ENCODE peak calls at places on chromosome 7, in nine cellular contexts. One of them, this sample, is unnamed.

GRCh38 chr7:91913612-91914011 is 27.1 kb upstream of the AKAP9 start:
- DNase-seq in CD4-positive, CD25-positive, alpha-beta regulatory T cell: no peak
- DNase-seq in brain microvascular endothelial cell: peak
- DNase-seq in psoas muscle: no peak
- DNase-seq in aorta: no peak
- DNase-seq in right cardiac atrium: no peak
- DNase-seq in prostate gland: no peak
- DNase-seq in iPS DF 6.9: no peak
- DNase-seq in GM23338: no peak
- DNase-seq in this sample: no peak

GRCh38 chr7:155763721-155764431 is 48.4 kb downstream of the SHH start:
- DNase-seq in CD4-positive, CD25-positive, alpha-beta regulatory T cell: peak
- DNase-seq in brain microvascular endothelial cell: peak
- DNase-seq in psoas muscle: no peak
- DNase-seq in aorta: no peak
- DNase-seq in right cardiac atrium: no peak
- DNase-seq in prostate gland: no peak
- DNase-seq in iPS DF 6.9: no peak
- DNase-seq in GM23338: no peak
- DNase-seq in this sample: peak

GRCh38 chr7:102115931-102116330 is 170.7 kb upstream of the SH2B2 start:
- DNase-seq in CD4-positive, CD25-positive, alpha-beta regulatory T cell: no peak
- DNase-seq in brain microvascular endothelial cell: no peak
- DNase-seq in psoas muscle: no peak
- DNase-seq in aorta: peak
- DNase-seq in right cardiac atrium: no peak
- DNase-seq in prostate gland: no peak
- DNase-seq in iPS DF 6.9: no peak
- DNase-seq in GM23338: no peak
- DNase-seq in this sample: no peak

GRCh38 chr7:43481905-43482678 is 100.8 kb upstream of the STK17A start:
- DNase-seq in CD4-positive, CD25-positive, alpha-beta regulatory T cell: no peak
- DNase-seq in brain microvascular endothelial cell: peak
- DNase-seq in psoas muscle: no peak
- DNase-seq in aorta: no peak
- DNase-seq in right cardiac atrium: no peak
- DNase-seq in prostate gland: no peak
- DNase-seq in iPS DF 6.9: no peak
- DNase-seq in GM23338: no peak
- DNase-seq in this sample: no peak

GRCh38 chr7:3243680-3244079 is 57.4 kb upstream of the SDK1 start:
- DNase-seq in CD4-positive, CD25-positive, alpha-beta regulatory T cell: no peak
- DNase-seq in brain microvascular endothelial cell: no peak
- DNase-seq in psoas muscle: no peak
- DNase-seq in aorta: no peak
- DNase-seq in right cardiac atrium: peak
- DNase-seq in prostate gland: no peak
- DNase-seq in iPS DF 6.9: no peak
- DNase-seq in GM23338: no peak
- DNase-seq in this sample: no peak

GRCh38 chr7:127486654-127487053 is 94.1 kb upstream of the ZNF800 start:
- DNase-seq in CD4-positive, CD25-positive, alpha-beta regulatory T cell: no peak
- DNase-seq in brain microvascular endothelial cell: no peak
- DNase-seq in psoas muscle: no peak
- DNase-seq in aorta: no peak
- DNase-seq in right cardiac atrium: no peak
- DNase-seq in prostate gland: no peak
- DNase-seq in iPS DF 6.9: no peak
- DNase-seq in GM23338: peak
- DNase-seq in this sample: no peak

GRCh38 chr7:620052-620451 is 100.4 kb upstream of the PDGFA start:
- DNase-seq in CD4-positive, CD25-positive, alpha-beta regulatory T cell: no peak
- DNase-seq in brain microvascular endothelial cell: peak
- DNase-seq in psoas muscle: no peak
- DNase-seq in aorta: no peak
- DNase-seq in right cardiac atrium: no peak
- DNase-seq in prostate gland: no peak
- DNase-seq in iPS DF 6.9: no peak
- DNase-seq in GM23338: peak
- DNase-seq in this sample: no peak

GRCh38 chr7:144023171-144023827 is 23.2 kb downstream of the OR6B1 start:
- DNase-seq in CD4-positive, CD25-positive, alpha-beta regulatory T cell: no peak
- DNase-seq in brain microvascular endothelial cell: no peak
- DNase-seq in psoas muscle: no peak
- DNase-seq in aorta: no peak
- DNase-seq in right cardiac atrium: no peak
- DNase-seq in prostate gland: no peak
- DNase-seq in iPS DF 6.9: no peak
- DNase-seq in GM23338: no peak
- DNase-seq in this sample: no peak

GRCh38 chr7:129577881-129578462 is 33.5 kb upstream of the NRF1 start:
- DNase-seq in CD4-positive, CD25-positive, alpha-beta regulatory T cell: no peak
- DNase-seq in brain microvascular endothelial cell: no peak
- DNase-seq in psoas muscle: no peak
- DNase-seq in aorta: no peak
- DNase-seq in right cardiac atrium: no peak
- DNase-seq in prostate gland: no peak
- DNase-seq in iPS DF 6.9: no peak
- DNase-seq in GM23338: no peak
- DNase-seq in this sample: no peak

GRCh38 chr7:56092789-56093531 is at the start of gene PHKG1:
- DNase-seq in CD4-positive, CD25-positive, alpha-beta regulatory T cell: no peak
- DNase-seq in brain microvascular endothelial cell: peak
- DNase-seq in psoas muscle: peak
- DNase-seq in aorta: peak
- DNase-seq in right cardiac atrium: peak
- DNase-seq in prostate gland: peak
- DNase-seq in iPS DF 6.9: no peak
- DNase-seq in GM23338: peak
- DNase-seq in this sample: no peak

GRCh38 chr7:82578430-82578829 is 134.9 kb upstream of the CACNA2D1 start:
- DNase-seq in CD4-positive, CD25-positive, alpha-beta regulatory T cell: no peak
- DNase-seq in brain microvascular endothelial cell: peak
- DNase-seq in psoas muscle: no peak
- DNase-seq in aorta: no peak
- DNase-seq in right cardiac atrium: no peak
- DNase-seq in prostate gland: no peak
- DNase-seq in iPS DF 6.9: no peak
- DNase-seq in GM23338: no peak
- DNase-seq in this sample: no peak

GRCh38 chr7:6271091-6271658 is 1.2 kb downstream of the CYTH3 start:
- DNase-seq in CD4-positive, CD25-positive, alpha-beta regulatory T cell: peak
- DNase-seq in brain microvascular endothelial cell: no peak
- DNase-seq in psoas muscle: peak
- DNase-seq in aorta: peak
- DNase-seq in right cardiac atrium: peak
- DNase-seq in prostate gland: no peak
- DNase-seq in iPS DF 6.9: no peak
- DNase-seq in GM23338: peak
- DNase-seq in this sample: no peak

DNA sequence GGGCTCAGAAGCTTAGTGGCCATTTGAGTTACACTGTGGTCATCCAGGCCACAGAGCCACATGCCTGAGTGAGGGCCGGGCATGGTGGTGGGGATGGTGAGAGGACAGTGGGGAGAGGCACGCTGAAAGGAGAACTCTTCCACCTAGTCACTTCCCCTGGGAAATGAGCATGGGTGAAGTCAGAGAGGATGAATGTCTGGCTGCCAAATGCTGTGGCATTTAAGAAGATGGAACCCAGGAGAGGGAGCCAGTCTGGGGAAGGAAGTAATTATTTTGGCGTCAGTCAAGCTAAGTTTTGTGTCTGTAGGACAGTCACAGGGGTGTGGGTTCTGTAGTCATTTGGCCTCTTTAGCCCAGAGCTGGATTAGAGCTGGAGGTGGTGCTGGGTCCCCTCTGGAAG is 86.0 kb upstream of the PODXL start:
- DNase-seq in CD4-positive, CD25-positive, alpha-beta regulatory T cell: no peak
- DNase-seq in brain microvascular endothelial cell: no peak
- DNase-seq in psoas muscle: no peak
- DNase-seq in aorta: no peak
- DNase-seq in right cardiac atrium: no peak
- DNase-seq in prostate gland: no peak
- DNase-seq in iPS DF 6.9: no peak
- DNase-seq in GM23338: no peak
- DNase-seq in this sample: no peak
- H3K27ac ChIP-seq in CD4-positive, CD25-positive, alpha-beta regulatory T cell: no peak
- H3K27ac ChIP-seq in brain microvascular endothelial cell: no peak
- H3K27ac ChIP-seq in psoas muscle: no peak
- H3K27ac ChIP-seq in aorta: no peak
- H3K27ac ChIP-seq in right cardiac atrium: no peak
- H3K27ac ChIP-seq in prostate gland: no peak
- H3K27ac ChIP-seq in iPS DF 6.9: no peak
- H3K27ac ChIP-seq in GM23338: no peak
- H3K27ac ChIP-seq in this sample: no peak

GRCh38 chr7:84070770-84071169 is 123.8 kb downstream of the SEMA3A start:
- DNase-seq in CD4-positive, CD25-positive, alpha-beta regulatory T cell: no peak
- DNase-seq in brain microvascular endothelial cell: no peak
- DNase-seq in psoas muscle: no peak
- DNase-seq in aorta: no peak
- DNase-seq in right cardiac atrium: no peak
- DNase-seq in prostate gland: no peak
- DNase-seq in iPS DF 6.9: no peak
- DNase-seq in GM23338: no peak
- DNase-seq in this sample: no peak

GRCh38 chr7:84070101-84070500 is 124.5 kb downstream of the SEMA3A start:
- DNase-seq in CD4-positive, CD25-positive, alpha-beta regulatory T cell: no peak
- DNase-seq in brain microvascular endothelial cell: no peak
- DNase-seq in psoas muscle: no peak
- DNase-seq in aorta: no peak
- DNase-seq in right cardiac atrium: no peak
- DNase-seq in prostate gland: no peak
- DNase-seq in iPS DF 6.9: no peak
- DNase-seq in GM23338: no peak
- DNase-seq in this sample: no peak

GRCh38 chr7:84073476-84073875 is 121.1 kb downstream of the SEMA3A start:
- DNase-seq in CD4-positive, CD25-positive, alpha-beta regulatory T cell: no peak
- DNase-seq in brain microvascular endothelial cell: peak
- DNase-seq in psoas muscle: no peak
- DNase-seq in aorta: no peak
- DNase-seq in right cardiac atrium: no peak
- DNase-seq in prostate gland: no peak
- DNase-seq in iPS DF 6.9: no peak
- DNase-seq in GM23338: no peak
- DNase-seq in this sample: no peak

DNA sequence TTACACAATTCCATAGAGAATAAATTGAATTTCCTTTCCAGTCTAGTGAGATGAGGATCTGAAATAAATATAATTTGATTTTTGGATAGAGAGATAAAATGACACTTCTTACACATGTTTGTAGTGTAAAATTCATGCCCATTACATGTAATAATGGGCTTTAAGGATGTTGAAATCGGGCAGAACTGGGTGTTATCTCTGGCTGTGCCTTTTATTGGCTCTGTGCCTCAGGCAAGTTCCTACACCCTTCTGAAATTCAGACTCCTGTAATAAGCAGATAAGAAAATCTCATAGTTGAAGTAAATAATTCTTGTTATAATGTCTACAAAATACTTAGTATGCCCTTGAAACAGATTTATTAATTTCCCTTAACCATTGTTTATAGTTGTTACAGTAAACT is 125.6 kb downstream of the SEMA3A start:
- DNase-seq in CD4-positive, CD25-positive, alpha-beta regulatory T cell: no peak
- DNase-seq in brain microvascular endothelial cell: no peak
- DNase-seq in psoas muscle: no peak
- DNase-seq in aorta: no peak
- DNase-seq in right cardiac atrium: no peak
- DNase-seq in prostate gland: no peak
- DNase-seq in iPS DF 6.9: no peak
- DNase-seq in GM23338: no peak
- DNase-seq in this sample: no peak
- H3K27ac ChIP-seq in CD4-positive, CD25-positive, alpha-beta regulatory T cell: no peak
- H3K27ac ChIP-seq in brain microvascular endothelial cell: no peak
- H3K27ac ChIP-seq in psoas muscle: no peak
- H3K27ac ChIP-seq in aorta: no peak
- H3K27ac ChIP-seq in right cardiac atrium: no peak
- H3K27ac ChIP-seq in prostate gland: no peak
- H3K27ac ChIP-seq in iPS DF 6.9: no peak
- H3K27ac ChIP-seq in GM23338: no peak
- H3K27ac ChIP-seq in this sample: no peak

DNA sequence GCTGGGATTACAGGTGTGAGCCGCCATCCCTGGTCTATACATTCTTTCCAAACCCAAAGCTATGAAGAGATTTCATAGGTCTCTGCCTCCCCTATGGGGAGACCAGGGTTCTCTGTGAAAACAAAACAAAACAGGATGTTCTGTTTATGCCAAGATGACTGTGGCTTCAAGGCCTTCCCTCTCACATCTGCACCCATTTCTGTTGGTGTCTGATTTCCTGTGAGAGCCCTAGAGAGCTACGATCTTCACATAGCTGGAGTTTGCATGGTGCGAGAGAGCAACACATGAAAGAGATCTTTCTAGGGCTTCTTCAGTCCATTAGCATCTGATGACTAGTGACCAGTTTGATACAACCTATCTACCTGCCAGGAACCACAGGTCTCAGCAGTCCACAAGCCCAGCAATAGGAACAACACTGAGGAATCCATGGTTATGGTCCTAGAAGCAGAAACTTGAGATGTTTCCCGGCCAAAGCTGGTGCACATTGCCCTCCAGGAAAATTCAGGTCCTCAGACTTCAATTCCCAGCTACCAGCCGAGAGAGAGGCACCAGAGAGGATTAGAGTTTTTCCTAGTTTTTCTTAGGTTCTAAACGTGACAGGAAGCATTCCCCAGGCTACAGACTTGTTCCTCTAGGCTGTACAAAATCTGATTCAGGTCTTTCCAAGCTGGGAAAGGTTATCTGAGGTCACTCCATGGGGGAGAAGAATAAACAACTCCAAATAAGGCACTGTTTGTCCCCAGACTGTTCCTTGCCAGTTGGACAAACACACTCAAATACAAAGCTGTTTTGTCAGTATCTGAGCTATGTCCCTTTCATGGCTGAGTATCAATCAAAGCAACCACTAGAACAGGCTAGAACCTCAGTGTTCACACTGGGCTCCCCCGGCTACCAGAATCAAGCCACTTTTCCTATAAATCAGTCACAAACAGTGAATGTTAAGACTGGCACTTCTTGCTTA is 259.7 kb downstream of the CALN1 start:
- DNase-seq in CD4-positive, CD25-positive, alpha-beta regulatory T cell: no peak
- DNase-seq in brain microvascular endothelial cell: no peak
- DNase-seq in psoas muscle: no peak
- DNase-seq in aorta: no peak
- DNase-seq in right cardiac atrium: no peak
- DNase-seq in prostate gland: no peak
- DNase-seq in iPS DF 6.9: no peak
- DNase-seq in GM23338: no peak
- DNase-seq in this sample: no peak
- H3K27ac ChIP-seq in CD4-positive, CD25-positive, alpha-beta regulatory T cell: no peak
- H3K27ac ChIP-seq in brain microvascular endothelial cell: no peak
- H3K27ac ChIP-seq in psoas muscle: no peak
- H3K27ac ChIP-seq in aorta: no peak
- H3K27ac ChIP-seq in right cardiac atrium: no peak
- H3K27ac ChIP-seq in prostate gland: no peak
- H3K27ac ChIP-seq in iPS DF 6.9: no peak
- H3K27ac ChIP-seq in GM23338: no peak
- H3K27ac ChIP-seq in this sample: no peak

DNA sequence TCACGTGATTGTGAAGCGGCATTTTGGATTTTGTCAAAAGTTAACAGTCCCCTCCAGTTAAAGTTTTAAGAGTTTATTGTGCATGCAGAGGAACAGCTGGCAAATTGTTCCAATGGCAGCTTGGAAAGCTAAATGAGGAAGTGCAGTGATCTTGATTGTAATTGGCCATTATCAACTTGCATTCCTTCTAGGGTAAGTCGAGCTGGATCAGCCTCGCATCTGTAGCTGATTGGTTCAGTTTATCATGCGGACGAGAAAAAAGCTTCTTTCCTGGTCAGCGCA is 566 bp downstream of the ZNF789 start:
- DNase-seq in CD4-positive, CD25-positive, alpha-beta regulatory T cell: peak
- DNase-seq in brain microvascular endothelial cell: peak
- DNase-seq in psoas muscle: no peak
- DNase-seq in aorta: no peak
- DNase-seq in right cardiac atrium: no peak
- DNase-seq in prostate gland: peak
- DNase-seq in iPS DF 6.9: no peak
- DNase-seq in GM23338: peak
- DNase-seq in this sample: no peak
- H3K27ac ChIP-seq in CD4-positive, CD25-positive, alpha-beta regulatory T cell: peak
- H3K27ac ChIP-seq in brain microvascular endothelial cell: peak
- H3K27ac ChIP-seq in psoas muscle: peak
- H3K27ac ChIP-seq in aorta: no peak
- H3K27ac ChIP-seq in right cardiac atrium: no peak
- H3K27ac ChIP-seq in prostate gland: peak
- H3K27ac ChIP-seq in iPS DF 6.9: no peak
- H3K27ac ChIP-seq in GM23338: peak
- H3K27ac ChIP-seq in this sample: peak

This sample was measured in effector memory CD4-positive, alpha-beta T cell.